ENCODE peak calls at places on chromosomes 6 and 20, in six cellular contexts. J, N, V, B, Q and X are unnamed samples.

GRCh38 chr6:111604259-111605099 is 1.2 kb downstream of the TRAF3IP2 start:
- DNase-seq in Q (no peak), J (peak; percentile 80), B (peak; percentile 94), V (no peak), N (peak; percentile 67), X (no peak)

GRCh38 chr20:12554416-12554815 is 454.4 kb upstream of the SPTLC3 start:
- DNase-seq in J (no peak), B (no peak), V (no peak), N (no peak), Q (no peak), X (no peak)

GRCh38 chr6:7851780-7852179 is 58.8 kb downstream of the TXNDC5 start:
- DNase-seq in Q (no peak), J (no peak), N (no peak), B (no peak), V (no peak), X (no peak)

GRCh38 chr20:5195655-5196054 is 68.8 kb downstream of the CDS2 start:
- DNase-seq in N (no peak), B (no peak), Q (no peak), V (no peak), J (peak; percentile 77), X (no peak)

GRCh38 chr6:146913842-146914562 is 290.2 kb upstream of the STXBP5 start:
- DNase-seq in J (peak; percentile 99), B (peak; percentile 82), V (peak; percentile 52), Q (peak; percentile 80), N (peak; percentile 68), X (peak; percentile 45)

GRCh38 chr6:36862848-36863382 is 11.7 kb downstream of the PPIL1 start:
- DNase-seq in Q (no peak), N (no peak), J (no peak), B (no peak), V (no peak), X (no peak)

GRCh38 chr6:150334790-150335783 is 33.7 kb upstream of the IYD start:
- DNase-seq in Q (no peak), B (no peak), J (peak; percentile 82), V (peak; percentile 40), N (no peak), X (peak; percentile 18)

GRCh38 chr6:151291145-151292055 is 51.6 kb downstream of the AKAP12 start:
- DNase-seq in Q (no peak), V (no peak), B (peak; percentile 97), N (peak; percentile 60), J (peak; percentile 96), X (no peak)

GRCh38 chr6:46490425-46491200 is 636 bp downstream of the RCAN2 start:
- DNase-seq in J (no peak), N (peak; percentile 27), B (peak; percentile 68), V (no peak), Q (peak; percentile 74), X (no peak)

GRCh38 chr20:57584768-57585461 is 24.0 kb downstream of the PCK1 start:
- DNase-seq in Q (peak; percentile 47), N (no peak), J (no peak), V (no peak), B (no peak), X (no peak)

GRCh38 chr20:51961964-51962761 is 159.8 kb upstream of the SALL4 start:
- DNase-seq in N (no peak), Q (no peak), V (no peak), J (no peak), B (no peak), X (no peak)

GRCh38 chr6:168525926-168526630 is 85.1 kb downstream of the SMOC2 start:
- DNase-seq in Q (no peak), J (no peak), V (no peak), B (no peak), N (no peak), X (no peak)

DNA sequence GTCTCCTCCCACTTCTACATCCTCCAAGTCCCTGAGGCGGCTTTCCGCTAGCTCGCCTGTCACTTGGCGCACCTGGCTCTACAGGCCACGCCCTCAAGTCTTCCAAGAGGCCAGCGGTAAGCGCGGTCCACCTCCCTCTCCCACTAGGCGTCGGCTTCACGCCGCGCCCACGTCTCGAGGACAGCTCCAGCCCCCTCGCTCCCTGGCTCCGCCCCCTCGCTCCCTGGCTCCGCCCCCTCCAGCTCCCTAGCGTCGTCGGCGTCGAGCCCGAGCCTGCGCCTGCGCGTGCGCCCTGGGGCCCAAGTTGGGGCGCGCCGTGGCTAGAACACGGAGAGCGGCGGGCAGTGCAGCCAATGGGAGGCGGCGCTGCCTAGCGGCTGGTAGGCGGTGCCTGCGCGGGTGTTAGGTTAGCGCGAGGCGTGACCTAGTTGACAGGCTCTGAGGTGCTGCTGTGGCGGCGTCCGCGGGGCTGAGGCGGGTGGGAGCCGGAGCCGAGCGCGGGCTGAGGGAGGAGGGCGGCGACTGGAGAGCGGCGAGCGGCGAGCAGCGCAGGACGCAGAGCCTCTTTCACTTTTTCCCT is at the start of gene MACROD2:
- DNase-seq in J (peak; percentile 16), V (peak; percentile 96), Q (peak; percentile 90), N (peak; percentile 93), B (peak; percentile 95), X (no peak)
- TF ChIP-seq POLR2A in J (no peak), V (peak; percentile 40), Q (no peak), N (no peak), B (no peak), X (no peak)

GRCh38 chr20:46683620-46683938 is 5.7 kb downstream of the TP53RK start:
- DNase-seq in J (no peak), V (no peak), B (no peak), Q (no peak), N (no peak), X (no peak)

GRCh38 chr20:46682063-46682821 is 7.0 kb downstream of the TP53RK start:
- DNase-seq in J (no peak), Q (no peak), N (no peak), V (no peak), B (no peak), X (no peak)

GRCh38 chr20:46683068-46683477 is 6.2 kb downstream of the TP53RK start:
- DNase-seq in Q (no peak), V (no peak), N (no peak), B (no peak), J (no peak), X (no peak)

GRCh38 chr20:46681032-46681854 is 8.0 kb downstream of the TP53RK start:
- DNase-seq in N (peak; percentile 30), V (peak; percentile 58), Q (no peak), J (peak; percentile 44), B (no peak), X (no peak)

DNA sequence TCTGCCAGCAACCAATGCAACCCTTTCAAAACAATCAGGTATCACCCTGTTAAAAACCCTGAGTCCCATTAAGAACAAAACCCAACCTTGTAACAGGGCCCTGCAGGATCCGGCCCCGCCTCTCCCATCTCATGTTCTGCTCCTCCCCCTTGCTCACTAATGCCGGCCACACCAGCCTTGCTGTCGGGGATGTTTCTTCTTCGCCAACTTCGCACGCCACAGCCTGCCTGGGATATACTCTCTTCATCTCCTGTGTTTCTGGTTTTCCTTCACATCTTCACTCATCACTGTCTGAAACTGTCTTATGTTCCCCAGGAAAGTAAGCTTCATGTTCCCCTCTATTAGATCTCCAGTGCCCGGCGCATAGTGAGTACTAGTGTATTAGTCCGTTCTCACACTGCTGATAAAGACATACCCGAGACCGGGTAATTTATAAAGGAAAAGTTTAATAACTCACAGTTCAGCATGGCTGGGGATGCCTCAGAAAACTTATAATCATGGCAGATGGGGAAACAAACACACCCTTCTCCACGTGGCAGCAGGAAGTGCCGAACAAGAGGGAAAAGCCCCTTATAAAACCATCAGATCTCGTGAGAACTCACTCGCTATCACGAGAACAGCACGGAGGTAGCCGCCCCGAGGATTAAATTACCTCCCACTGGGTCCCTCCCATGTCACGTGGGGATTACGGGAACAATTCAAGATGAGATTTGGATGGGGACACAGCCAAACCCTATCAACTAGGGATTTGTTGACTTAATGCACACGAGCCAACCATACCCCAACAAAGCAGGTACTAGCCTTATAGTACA is 5.1 kb downstream of the TP53RK start:
- DNase-seq in Q (no peak), J (peak; percentile 80), N (peak; percentile 53), B (peak; percentile 72), V (no peak), X (no peak)
- TF ChIP-seq POLR2A in Q (no peak), J (peak; percentile 86), N (no peak), B (no peak), V (no peak), X (no peak)

GRCh38 chr20:36856196-36856595 is 19.7 kb upstream of the TLDC2 start:
- DNase-seq in B (no peak), J (no peak), N (no peak), V (no peak), Q (no peak), X (no peak)
- TF ChIP-seq POLR2A in B (no peak), J (no peak), N (no peak), V (no peak), Q (no peak), X (no peak)

GRCh38 chr6:43178150-43178549 is 3.8 kb upstream of the CUL9 start:
- DNase-seq in Q (no peak), N (no peak), V (no peak), J (no peak), B (no peak), X (no peak)

GRCh38 chr6:43173496-43174262 is 2.6 kb downstream of the SRF start:
- DNase-seq in B (peak; percentile 70), V (no peak), N (peak; percentile 25), Q (no peak), J (no peak), X (no peak)

GRCh38 chr6:43174263-43175112 is 3.4 kb downstream of the SRF start:
- DNase-seq in B (peak; percentile 99), N (peak; percentile 95), V (peak; percentile 98), Q (peak; percentile 98), J (peak; percentile 99), X (peak; percentile 98)

GRCh38 chr6:43175676-43176422 is 4.8 kb downstream of the SRF start:
- DNase-seq in B (no peak), J (no peak), V (no peak), Q (peak; percentile 76), N (no peak), X (no peak)

GRCh38 chr6:43176423-43176786 is 5.3 kb downstream of the SRF start:
- DNase-seq in B (no peak), N (no peak), J (no peak), Q (no peak), V (no peak), X (no peak)
- TF ChIP-seq POLR2A in B (no peak), N (no peak), J (no peak), Q (no peak), V (no peak), X (no peak)

DNA sequence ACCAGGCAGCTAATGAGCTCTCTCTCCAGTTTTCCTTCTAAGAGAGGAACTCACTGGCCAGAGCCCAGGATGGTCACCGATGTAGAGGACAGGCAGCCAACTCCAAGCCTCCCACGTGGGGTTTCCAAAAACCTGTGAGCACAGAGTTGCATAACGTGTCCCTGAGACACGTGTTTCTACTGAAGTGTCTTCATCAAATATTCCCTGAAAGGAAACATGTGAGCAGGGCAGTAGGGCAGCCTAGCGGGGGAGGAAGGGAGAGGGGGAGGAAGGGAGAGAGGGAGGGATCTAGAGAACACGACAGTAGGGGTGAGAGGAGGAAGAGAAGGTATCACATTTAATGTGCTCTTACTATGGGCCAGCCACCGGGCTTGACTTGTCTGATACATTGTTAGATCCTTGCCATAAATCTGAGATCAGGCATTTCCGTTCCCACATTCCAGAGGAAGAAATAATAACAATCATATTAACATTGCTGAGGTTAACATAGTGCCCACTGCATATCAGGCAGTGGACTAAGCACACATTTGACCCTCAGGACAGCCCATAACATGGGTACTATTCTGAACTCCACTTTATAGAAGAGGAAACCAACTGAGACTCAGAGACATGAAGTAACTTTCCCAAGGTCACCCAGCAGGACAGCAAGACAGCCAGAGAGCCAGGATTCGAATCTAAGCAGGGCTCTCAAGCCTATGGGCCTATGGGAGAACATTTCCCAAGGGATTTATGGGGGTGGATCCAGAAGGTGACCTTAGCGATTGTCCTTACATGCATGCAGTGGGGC is 4.5 kb upstream of the SYS1 start:
- DNase-seq in J (peak; percentile 73), V (no peak), Q (no peak), B (peak; percentile 98), N (peak; percentile 93), X (no peak)
- TF ChIP-seq POLR2A in J (no peak), V (no peak), Q (no peak), B (peak; percentile 51), N (no peak), X (no peak)

GRCh38 chr20:50359607-50360217 is 150.5 kb upstream of the PTPN1 start:
- DNase-seq in J (no peak), B (peak; percentile 39), Q (peak; percentile 6), V (no peak), N (no peak), X (no peak)
- TF ChIP-seq POLR2A in J (no peak), B (no peak), Q (no peak), V (no peak), N (no peak), X (no peak)